ENCODE peak calls at places on chromosomes 11 and 22, in nine cellular contexts. One of them, this sample, is unnamed.

GRCh38 chr11:115885446-115885978 is 381.3 kb upstream of the CADM1 start:
- DNase-seq in CD8-positive, alpha-beta T cell: no peak
- DNase-seq in SK-N-SH: no peak
- DNase-seq in lung: no peak
- DNase-seq in tibial nerve: no peak
- DNase-seq in colonic mucosa: no peak
- DNase-seq in GM23338: no peak
- DNase-seq in uterus: no peak
- DNase-seq in thoracic aorta: no peak
- DNase-seq in this sample: no peak

GRCh38 chr22:29186302-29186701 is 19.4 kb upstream of the EMID1 start:
- DNase-seq in tibial nerve: no peak
- DNase-seq in thoracic aorta: no peak
- DNase-seq in lung: no peak
- DNase-seq in GM23338: no peak
- DNase-seq in CD8-positive, alpha-beta T cell: no peak
- DNase-seq in SK-N-SH: no peak
- DNase-seq in colonic mucosa: no peak
- DNase-seq in uterus: no peak
- DNase-seq in this sample: no peak

GRCh38 chr11:132111781-132112380 is 741.5 kb downstream of the NTM start:
- DNase-seq in GM23338: no peak
- DNase-seq in colonic mucosa: no peak
- DNase-seq in uterus: no peak
- DNase-seq in thoracic aorta: no peak
- DNase-seq in SK-N-SH: no peak
- DNase-seq in tibial nerve: no peak
- DNase-seq in CD8-positive, alpha-beta T cell: no peak
- DNase-seq in lung: no peak
- DNase-seq in this sample: no peak

GRCh38 chr22:31749636-31750364 is at the start of gene PRR14L:
- DNase-seq in colonic mucosa: peak; percentile 99
- DNase-seq in lung: peak; percentile 99
- DNase-seq in GM23338: peak; percentile 99
- DNase-seq in uterus: peak; percentile 98
- DNase-seq in thoracic aorta: peak; percentile 93
- DNase-seq in SK-N-SH: peak; percentile 96
- DNase-seq in CD8-positive, alpha-beta T cell: peak; percentile 97
- DNase-seq in tibial nerve: peak; percentile 97
- DNase-seq in this sample: peak; percentile 99

GRCh38 chr11:78226684-78227680 is 38.3 kb downstream of the USP35 start:
- DNase-seq in colonic mucosa: no peak
- DNase-seq in SK-N-SH: no peak
- DNase-seq in uterus: no peak
- DNase-seq in thoracic aorta: no peak
- DNase-seq in lung: no peak
- DNase-seq in CD8-positive, alpha-beta T cell: no peak
- DNase-seq in GM23338: no peak
- DNase-seq in tibial nerve: no peak
- DNase-seq in this sample: no peak

GRCh38 chr11:75150879-75151278 is at the start of gene SLCO2B1:
- DNase-seq in tibial nerve: no peak
- DNase-seq in SK-N-SH: no peak
- DNase-seq in colonic mucosa: peak; percentile 75
- DNase-seq in GM23338: no peak
- DNase-seq in lung: no peak
- DNase-seq in CD8-positive, alpha-beta T cell: no peak
- DNase-seq in uterus: no peak
- DNase-seq in thoracic aorta: no peak
- DNase-seq in this sample: no peak

GRCh38 chr22:45867118-45867905 is 109.7 kb downstream of the WNT7B start:
- DNase-seq in uterus: peak; percentile 14
- DNase-seq in GM23338: peak; percentile 72
- DNase-seq in thoracic aorta: no peak
- DNase-seq in colonic mucosa: peak; percentile 16
- DNase-seq in SK-N-SH: peak; percentile 87
- DNase-seq in tibial nerve: no peak
- DNase-seq in lung: no peak
- DNase-seq in CD8-positive, alpha-beta T cell: no peak
- DNase-seq in this sample: peak; percentile 48

GRCh38 chr11:115087791-115088190 is 409.5 kb downstream of the NXPE2 start:
- DNase-seq in CD8-positive, alpha-beta T cell: no peak
- DNase-seq in tibial nerve: no peak
- DNase-seq in GM23338: peak; percentile 59
- DNase-seq in colonic mucosa: no peak
- DNase-seq in lung: no peak
- DNase-seq in uterus: no peak
- DNase-seq in thoracic aorta: no peak
- DNase-seq in SK-N-SH: no peak
- DNase-seq in this sample: no peak

GRCh38 chr22:28801845-28802594 is 1.7 kb upstream of the XBP1 start:
- DNase-seq in uterus: peak; percentile 39
- DNase-seq in SK-N-SH: no peak
- DNase-seq in colonic mucosa: peak; percentile 65
- DNase-seq in CD8-positive, alpha-beta T cell: no peak
- DNase-seq in tibial nerve: no peak
- DNase-seq in GM23338: peak; percentile 22
- DNase-seq in thoracic aorta: no peak
- DNase-seq in lung: no peak
- DNase-seq in this sample: peak; percentile 63

GRCh38 chr11:93051181-93051580 is 81.7 kb downstream of the MTNR1B start:
- DNase-seq in tibial nerve: no peak
- DNase-seq in CD8-positive, alpha-beta T cell: no peak
- DNase-seq in SK-N-SH: no peak
- DNase-seq in uterus: no peak
- DNase-seq in GM23338: no peak
- DNase-seq in thoracic aorta: no peak
- DNase-seq in colonic mucosa: no peak
- DNase-seq in lung: no peak
- DNase-seq in this sample: no peak

GRCh38 chr11:44622721-44623258 is 57.3 kb downstream of the CD82 start:
- DNase-seq in uterus: peak; percentile 8
- DNase-seq in tibial nerve: no peak
- DNase-seq in colonic mucosa: peak; percentile 15
- DNase-seq in GM23338: no peak
- DNase-seq in thoracic aorta: no peak
- DNase-seq in CD8-positive, alpha-beta T cell: no peak
- DNase-seq in lung: peak; percentile 25
- DNase-seq in SK-N-SH: no peak
- DNase-seq in this sample: no peak

GRCh38 chr11:74816664-74817063 is 68.0 kb downstream of the RNF169 start:
- DNase-seq in SK-N-SH: no peak
- DNase-seq in lung: no peak
- DNase-seq in CD8-positive, alpha-beta T cell: no peak
- DNase-seq in colonic mucosa: no peak
- DNase-seq in tibial nerve: no peak
- DNase-seq in thoracic aorta: no peak
- DNase-seq in GM23338: no peak
- DNase-seq in uterus: no peak
- DNase-seq in this sample: no peak

GRCh38 chr11:69644962-69645675 is 4.2 kb downstream of the CCND1 start:
- DNase-seq in thoracic aorta: no peak
- DNase-seq in SK-N-SH: peak; percentile 66
- DNase-seq in CD8-positive, alpha-beta T cell: no peak
- DNase-seq in colonic mucosa: no peak
- DNase-seq in GM23338: no peak
- DNase-seq in uterus: no peak
- DNase-seq in lung: no peak
- DNase-seq in tibial nerve: no peak
- DNase-seq in this sample: no peak

GRCh38 chr11:69644071-69644961 is 3.4 kb downstream of the CCND1 start:
- DNase-seq in lung: peak; percentile 90
- DNase-seq in tibial nerve: peak; percentile 49
- DNase-seq in uterus: peak; percentile 65
- DNase-seq in colonic mucosa: peak; percentile 76
- DNase-seq in CD8-positive, alpha-beta T cell: no peak
- DNase-seq in SK-N-SH: peak; percentile 72
- DNase-seq in thoracic aorta: no peak
- DNase-seq in GM23338: no peak
- DNase-seq in this sample: peak; percentile 98

GRCh38 chr11:69646493-69647201 is 5.7 kb downstream of the CCND1 start:
- DNase-seq in colonic mucosa: no peak
- DNase-seq in uterus: no peak
- DNase-seq in CD8-positive, alpha-beta T cell: no peak
- DNase-seq in GM23338: no peak
- DNase-seq in tibial nerve: no peak
- DNase-seq in thoracic aorta: no peak
- DNase-seq in lung: no peak
- DNase-seq in SK-N-SH: peak; percentile 61
- DNase-seq in this sample: no peak

GRCh38 chr11:69647349-69647748 is 6.4 kb downstream of the CCND1 start:
- DNase-seq in GM23338: no peak
- DNase-seq in uterus: no peak
- DNase-seq in SK-N-SH: no peak
- DNase-seq in lung: no peak
- DNase-seq in colonic mucosa: no peak
- DNase-seq in thoracic aorta: no peak
- DNase-seq in tibial nerve: no peak
- DNase-seq in CD8-positive, alpha-beta T cell: no peak
- DNase-seq in this sample: no peak

DNA sequence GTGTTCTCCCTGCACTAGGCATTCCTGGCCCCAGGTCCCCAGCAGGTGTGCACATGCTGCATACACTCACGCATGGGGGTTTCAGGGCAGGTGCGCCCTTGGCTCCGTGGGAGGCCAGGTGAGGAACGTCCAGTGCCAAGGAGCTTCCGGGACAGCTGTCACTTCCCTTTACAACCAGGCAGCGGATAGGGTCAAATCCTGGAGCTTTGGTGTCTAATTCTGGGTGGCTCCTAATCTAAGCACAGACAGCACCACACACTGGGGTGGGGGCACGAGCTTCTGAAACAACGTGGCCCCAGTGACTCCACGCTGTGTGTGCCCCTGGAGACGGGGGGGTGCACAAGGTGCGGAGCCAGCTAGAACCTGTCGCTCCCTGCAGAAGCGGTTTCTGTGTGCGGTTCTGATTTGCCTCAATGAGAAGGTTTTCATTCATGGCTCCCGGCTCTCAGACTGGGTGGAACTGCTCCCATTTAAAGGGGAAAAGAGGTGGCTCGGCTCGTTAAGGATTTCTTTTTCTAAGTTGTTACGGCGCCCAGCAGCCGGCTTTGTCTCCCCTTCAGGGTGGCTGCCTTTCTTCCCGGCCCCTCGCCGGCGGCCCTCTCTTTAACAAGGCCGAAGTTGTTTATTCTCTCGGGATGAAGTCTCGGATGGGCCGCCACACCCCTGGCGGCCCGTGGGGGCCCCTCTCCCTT is 5.0 kb downstream of the CCND1 start:
- DNase-seq in tibial nerve: no peak
- DNase-seq in lung: no peak
- DNase-seq in thoracic aorta: no peak
- DNase-seq in uterus: no peak
- DNase-seq in CD8-positive, alpha-beta T cell: no peak
- DNase-seq in GM23338: no peak
- DNase-seq in SK-N-SH: no peak
- DNase-seq in colonic mucosa: no peak
- DNase-seq in this sample: no peak
- H3K4me1 ChIP-seq in tibial nerve: peaks cover 48% of the 10 kb centered on the region
- H3K4me1 ChIP-seq in lung: peaks cover 10% of the 10 kb centered on the region
- H3K4me1 ChIP-seq in thoracic aorta: peaks cover 19% of the 10 kb centered on the region
- H3K4me1 ChIP-seq in uterus: no peaks in the 10 kb centered on the region
- H3K4me1 ChIP-seq in CD8-positive, alpha-beta T cell: peaks cover 12% of the 10 kb centered on the region
- H3K4me1 ChIP-seq in GM23338: peaks cover 5% of the 10 kb centered on the region
- H3K4me1 ChIP-seq in SK-N-SH: peaks cover 50% of the 10 kb centered on the region
- H3K4me1 ChIP-seq in colonic mucosa: peaks cover 12% of the 10 kb centered on the region
- H3K4me1 ChIP-seq in this sample: peaks cover 17% of the 10 kb centered on the region

DNA sequence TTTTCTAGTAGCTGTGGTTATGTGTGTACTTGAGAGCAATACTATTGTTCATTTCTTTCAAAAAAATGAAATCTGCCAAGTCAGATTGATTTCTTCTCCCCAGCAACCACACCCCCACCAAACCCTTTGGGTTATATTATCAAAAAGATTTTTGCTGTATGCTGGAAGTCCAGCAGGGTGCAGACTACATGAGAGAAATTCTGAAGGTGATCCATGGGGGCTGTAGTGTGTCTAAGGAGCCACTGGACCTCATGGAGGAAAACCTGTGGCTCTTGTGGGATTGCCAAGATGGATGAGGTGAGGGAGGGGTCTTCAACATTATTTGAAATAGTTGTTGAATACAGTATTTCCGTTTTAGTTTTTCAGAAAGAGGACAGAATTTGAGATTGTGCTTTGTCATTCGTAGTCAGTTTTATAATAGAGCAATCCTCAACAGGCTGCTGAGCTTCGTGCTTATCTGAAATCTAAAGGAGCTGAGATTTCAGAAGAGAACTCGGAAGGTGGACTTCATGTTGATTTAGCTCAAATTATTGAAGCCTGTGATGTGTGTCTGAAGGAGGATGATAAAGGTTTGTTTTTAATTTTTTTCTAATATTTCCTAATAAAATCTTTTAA is 3.1 kb downstream of the EIF3M start:
- DNase-seq in lung: no peak
- DNase-seq in tibial nerve: no peak
- DNase-seq in thoracic aorta: no peak
- DNase-seq in SK-N-SH: peak; percentile 41
- DNase-seq in CD8-positive, alpha-beta T cell: no peak
- DNase-seq in colonic mucosa: no peak
- DNase-seq in uterus: no peak
- DNase-seq in GM23338: peak; percentile 27
- DNase-seq in this sample: no peak
- TF ChIP-seq CTCF in lung: no peak
- TF ChIP-seq CTCF in tibial nerve: no peak
- TF ChIP-seq CTCF in thoracic aorta: no peak
- TF ChIP-seq CTCF in SK-N-SH: peak; percentile 52
- TF ChIP-seq CTCF in CD8-positive, alpha-beta T cell: no peak
- TF ChIP-seq CTCF in colonic mucosa: no peak
- TF ChIP-seq CTCF in uterus: no peak
- TF ChIP-seq CTCF in GM23338: no peak
- TF ChIP-seq CTCF in this sample: no peak

DNA sequence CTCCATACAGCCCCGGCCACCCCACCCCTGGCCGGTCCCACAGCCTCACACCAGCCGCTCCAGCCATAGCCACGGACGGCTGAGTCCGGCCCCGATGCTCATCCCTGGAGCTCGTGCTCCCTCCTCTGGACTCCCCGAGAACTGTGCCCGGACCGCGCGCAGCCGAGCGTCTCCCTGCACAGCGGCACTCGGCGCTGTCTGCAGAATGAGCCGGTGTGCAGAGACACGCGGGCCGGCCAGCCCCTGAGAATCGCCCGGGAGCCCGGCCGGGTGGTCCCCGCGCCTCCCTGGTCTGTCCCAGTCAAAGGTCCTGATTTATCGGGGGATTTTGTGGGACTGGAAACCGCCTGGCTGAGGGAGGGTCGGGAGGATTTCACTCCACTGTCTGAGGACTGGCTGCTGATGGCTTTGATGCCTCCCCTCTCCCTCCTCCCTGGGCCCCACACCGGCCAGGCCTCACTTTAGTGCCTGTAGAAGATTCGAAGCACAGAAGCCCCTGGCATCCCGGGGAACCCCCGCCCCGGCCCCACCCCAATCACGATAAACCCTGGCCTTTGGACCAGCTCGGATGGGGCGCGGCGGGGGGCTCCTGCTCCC is 102.7 kb downstream of the BRD1 start:
- DNase-seq in colonic mucosa: peak; percentile 53
- DNase-seq in SK-N-SH: peak; percentile 93
- DNase-seq in CD8-positive, alpha-beta T cell: peak; percentile 37
- DNase-seq in uterus: peak; percentile 25
- DNase-seq in thoracic aorta: no peak
- DNase-seq in tibial nerve: no peak
- DNase-seq in lung: no peak
- DNase-seq in GM23338: no peak
- DNase-seq in this sample: peak; percentile 20
- H3K4me3 ChIP-seq in colonic mucosa: peak overlapping the region; percentile 25
- H3K4me3 ChIP-seq in SK-N-SH: no peak overlapping the region
- H3K4me3 ChIP-seq in CD8-positive, alpha-beta T cell: peak overlapping the region; percentile 74
- H3K4me3 ChIP-seq in uterus: no peak overlapping the region
- H3K4me3 ChIP-seq in thoracic aorta: peak overlapping the region; percentile 50
- H3K4me3 ChIP-seq in tibial nerve: no peak overlapping the region
- H3K4me3 ChIP-seq in lung: peak overlapping the region; percentile 25
- H3K4me3 ChIP-seq in GM23338: no peak overlapping the region
- H3K4me3 ChIP-seq in this sample: no peak overlapping the region

GRCh38 chr22:35904332-35904692 is 124.3 kb downstream of the RBFOX2 start:
- DNase-seq in tibial nerve: no peak
- DNase-seq in thoracic aorta: no peak
- DNase-seq in GM23338: no peak
- DNase-seq in CD8-positive, alpha-beta T cell: no peak
- DNase-seq in lung: no peak
- DNase-seq in colonic mucosa: no peak
- DNase-seq in uterus: no peak
- DNase-seq in SK-N-SH: no peak
- DNase-seq in this sample: no peak
- H3K4me1 ChIP-seq in tibial nerve: no peaks in the 10 kb centered on the region
- H3K4me1 ChIP-seq in thoracic aorta: peaks cover 35% of the 10 kb centered on the region
- H3K4me1 ChIP-seq in GM23338: peaks cover 15% of the 10 kb centered on the region
- H3K4me1 ChIP-seq in CD8-positive, alpha-beta T cell: peaks cover 13% of the 10 kb centered on the region
- H3K4me1 ChIP-seq in lung: peaks cover 8% of the 10 kb centered on the region
- H3K4me1 ChIP-seq in colonic mucosa: no peaks in the 10 kb centered on the region
- H3K4me1 ChIP-seq in uterus: no peaks in the 10 kb centered on the region
- H3K4me1 ChIP-seq in SK-N-SH: peaks cover 33% of the 10 kb centered on the region
- H3K4me1 ChIP-seq in this sample: peaks cover 10% of the 10 kb centered on the region

This sample was measured in thyroid gland.